ENCODE peak calls at places on chromosomes 4 and X, in five cellular contexts. O is transverse colon, I is lung, D is tibial artery, T is fibroblast of lung. H is an unnamed sample.

GRCh38 chrX:65677954-65678469 is 10.6 kb downstream of the MSN start:
- DNase-seq in I (no peak), O (no peak), D (peak; percentile 79), T (peak; percentile 95), H (no peak)

GRCh38 chr4:184983660-184984356 is 34.5 kb upstream of the HELT start:
- DNase-seq in I (peak; percentile 52), O (peak; percentile 71), T (peak; percentile 38), D (no peak), H (peak; percentile 38)

GRCh38 chr4:62288803-62289541 is 1088.8 kb downstream of the ADGRL3 start:
- DNase-seq in O (no peak), I (no peak), T (peak; percentile 15), D (no peak), H (no peak)

GRCh38 chr4:175770555-175770954 is 41.5 kb downstream of the GPM6A start:
- DNase-seq in D (no peak), O (no peak), I (no peak), T (no peak), H (no peak)

GRCh38 chr4:105808459-105809041 is 86.7 kb upstream of the NPNT start:
- DNase-seq in T (peak; percentile 97), O (no peak), I (no peak), D (peak; percentile 63), H (no peak)

GRCh38 chrX:10119399-10119990 is 37.3 kb upstream of the CLCN4 start:
- DNase-seq in D (no peak), O (peak; percentile 80), T (peak; percentile 91), I (peak; percentile 86), H (peak; percentile 92)

GRCh38 chr4:119212964-119213606 is 572 bp downstream of the USP53 start:
- DNase-seq in O (peak; percentile 85), T (peak; percentile 93), D (peak; percentile 95), I (peak; percentile 88), H (peak; percentile 71)

GRCh38 chr4:170476351-170476750 is 386.6 kb upstream of the AADAT start:
- DNase-seq in I (no peak), T (no peak), O (no peak), D (no peak), H (no peak)

GRCh38 chr4:31408136-31408535 is 688.0 kb downstream of the PCDH7 start:
- DNase-seq in T (no peak), I (no peak), D (no peak), O (no peak), H (no peak)

GRCh38 chrX:45758319-45758718 is 557.6 kb upstream of the DIPK2B start:
- DNase-seq in I (no peak), D (no peak), T (peak; percentile 84), O (peak; percentile 17), H (no peak)

GRCh38 chr4:71833175-71833900 is 49.5 kb upstream of the GC start:
- DNase-seq in O (peak; percentile 41), T (no peak), D (no peak), I (peak; percentile 56), H (no peak)

GRCh38 chr4:135510582-135510981 is 1309.0 kb upstream of the PABPC4L start:
- DNase-seq in I (no peak), O (no peak), T (no peak), D (no peak), H (no peak)

GRCh38 chr4:7781993-7782392 is 157.7 kb downstream of the AFAP1 start:
- DNase-seq in D (peak; percentile 50), T (no peak), O (no peak), I (no peak), H (no peak)

GRCh38 chr4:7782783-7783182 is 156.9 kb downstream of the AFAP1 start:
- DNase-seq in O (no peak), I (no peak), T (no peak), D (no peak), H (no peak)

GRCh38 chr4:7779194-7779768 is 160.4 kb downstream of the AFAP1 start:
- DNase-seq in I (no peak), O (no peak), D (peak; percentile 35), T (peak; percentile 37), H (no peak)

GRCh38 chr4:7781361-7781760 is 158.3 kb downstream of the AFAP1 start:
- DNase-seq in D (peak; percentile 44), O (no peak), T (peak; percentile 35), I (no peak), H (no peak)

GRCh38 chr4:7780751-7781348 is 158.8 kb downstream of the AFAP1 start:
- DNase-seq in D (no peak), I (no peak), O (no peak), T (no peak), H (no peak)
- H3K27ac ChIP-seq in D (peak overlapping the region; percentile 74), I (peak overlapping the region; percentile 80), O (peak overlapping the region; percentile 14), T (peak overlapping the region; percentile 53), H (peak overlapping the region; percentile 80)

DNA sequence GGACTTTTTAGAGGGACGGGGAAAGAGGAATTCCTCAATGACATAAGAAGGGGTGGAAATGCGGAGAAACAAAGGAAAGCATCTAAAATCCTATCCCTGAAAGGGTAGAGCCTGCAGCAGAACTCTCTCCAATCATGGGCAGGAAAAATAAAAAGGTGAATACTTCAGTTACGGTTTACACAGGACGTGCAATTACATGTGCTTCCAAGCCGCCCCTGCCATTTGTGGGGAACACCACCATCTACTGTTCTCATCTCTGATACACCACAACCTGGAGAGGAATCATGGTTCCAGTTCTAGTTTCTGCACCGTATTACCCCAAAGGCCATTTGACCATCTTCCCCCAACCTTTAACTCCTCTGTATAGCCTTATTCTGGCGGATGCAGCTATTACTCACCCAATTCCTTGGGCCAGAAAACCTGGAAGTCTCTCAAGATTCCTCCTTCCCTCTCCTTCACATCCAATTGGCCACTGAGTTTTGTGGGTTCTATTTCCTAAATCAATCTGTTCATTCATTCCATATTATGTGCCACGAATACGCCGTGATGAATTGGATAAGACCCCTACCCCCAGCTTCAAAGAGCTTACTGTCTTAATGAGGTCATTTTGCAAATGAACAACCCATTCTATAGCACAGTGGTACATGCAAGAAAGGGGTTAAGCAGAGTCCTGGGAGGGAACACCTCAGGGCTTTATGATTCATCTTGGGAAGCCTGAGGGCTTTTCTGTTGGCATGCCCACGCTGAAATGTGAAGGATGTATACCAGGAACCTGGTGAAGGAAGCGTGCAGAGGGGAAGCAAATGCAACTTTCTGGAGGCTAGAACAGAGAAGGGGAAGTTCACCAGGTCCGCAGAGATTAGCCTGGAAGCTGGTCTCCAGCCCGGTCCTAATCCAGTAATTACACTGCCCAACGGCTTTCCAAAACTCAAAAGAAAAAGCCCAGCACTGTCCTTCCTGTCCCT is 1.4 kb upstream of the MSL3 start:
- DNase-seq in D (no peak), I (no peak), T (no peak), O (no peak), H (no peak)
- TF ChIP-seq CTCF in D (no peak), I (no peak), T (no peak), O (no peak), H (no peak)

GRCh38 chr4:144336633-144337032 is 196.1 kb upstream of the GYPA start:
- DNase-seq in D (no peak), O (no peak), I (no peak), T (no peak), H (no peak)
- H3K27ac ChIP-seq in D (no peak overlapping the region), O (no peak overlapping the region), I (no peak overlapping the region), T (no peak overlapping the region), H (no peak overlapping the region)

DNA sequence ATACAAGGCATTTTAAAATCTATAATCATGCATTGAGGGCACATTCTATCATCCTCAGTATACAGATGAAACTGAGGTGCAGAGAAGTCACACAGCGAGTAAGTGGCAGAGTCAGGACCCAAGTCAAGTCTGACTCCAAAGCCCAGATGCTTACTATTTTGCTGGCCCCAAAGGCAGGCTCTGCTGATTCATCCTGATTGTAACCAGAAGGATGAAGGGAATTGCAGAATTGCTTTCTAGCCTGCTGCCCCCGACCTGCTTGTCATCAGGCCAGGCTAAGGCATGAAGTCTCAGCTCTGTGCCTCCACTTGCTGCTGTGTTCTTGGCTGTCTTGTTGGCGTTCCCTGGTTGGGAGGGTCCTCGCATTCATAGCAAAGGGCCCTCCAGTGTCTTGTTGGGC is 62.7 kb downstream of the SLC9A6 start:
- DNase-seq in O (no peak), D (no peak), T (peak; percentile 43), I (no peak), H (no peak)
- TF ChIP-seq CTCF in O (no peak), D (no peak), T (no peak), I (no peak), H (no peak)

GRCh38 chrX:22063284-22063683 is 31.2 kb downstream of the PHEX start:
- DNase-seq in D (no peak), I (no peak), O (no peak), T (no peak), H (no peak)

GRCh38 chrX:22057667-22058066 is 25.5 kb downstream of the PHEX start:
- DNase-seq in O (no peak), I (no peak), D (no peak), T (no peak), H (no peak)

GRCh38 chrX:22059800-22060199 is 27.7 kb downstream of the PHEX start:
- DNase-seq in T (no peak), D (no peak), I (no peak), O (no peak), H (no peak)

GRCh38 chrX:22060451-22060940 is 28.4 kb downstream of the PHEX start:
- DNase-seq in O (no peak), D (no peak), T (peak; percentile 53), I (no peak), H (no peak)

GRCh38 chrX:22060952-22061351 is 28.8 kb downstream of the PHEX start:
- DNase-seq in O (no peak), T (peak; percentile 6), D (no peak), I (no peak), H (no peak)
- H3K27ac ChIP-seq in O (no peak overlapping the region), T (no peak overlapping the region), D (no peak overlapping the region), I (no peak overlapping the region), H (no peak overlapping the region)

DNA sequence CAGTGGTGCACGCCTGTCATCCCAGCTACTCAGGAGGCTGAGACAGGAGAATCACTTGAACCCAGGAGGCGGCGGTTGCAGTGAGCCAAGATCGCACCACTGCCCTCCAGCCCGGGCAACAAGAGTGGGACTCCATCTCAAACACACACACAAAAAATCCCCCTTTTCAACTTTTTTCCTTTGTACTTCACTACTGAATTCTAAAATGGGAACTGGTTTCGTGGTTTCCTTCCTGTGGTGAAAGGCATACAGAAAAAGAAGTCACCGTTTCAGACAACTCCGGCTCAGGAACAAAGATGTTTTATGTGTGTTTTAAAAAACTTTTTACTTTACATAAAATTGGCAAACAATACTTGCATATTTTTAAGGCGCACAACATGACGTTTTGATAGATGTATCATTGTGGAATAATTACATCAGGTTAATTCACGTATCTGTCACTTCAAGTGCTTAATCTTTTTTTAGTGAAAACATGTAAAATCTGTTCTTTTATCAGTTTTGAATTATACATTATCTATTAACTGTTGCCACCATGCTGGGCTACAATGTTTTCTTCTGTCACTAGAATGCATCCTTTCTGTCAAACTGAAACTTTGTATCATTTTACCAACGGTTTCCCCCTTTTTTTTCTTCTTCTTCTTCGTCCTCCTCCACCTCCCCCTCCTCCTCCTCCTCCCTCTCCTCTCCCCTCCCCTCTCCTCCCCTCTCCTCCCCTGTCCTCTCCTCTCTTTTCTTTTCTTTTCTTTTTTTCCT is 186.0 kb downstream of the CRLF2 start:
- DNase-seq in T (no peak), O (no peak), I (no peak), D (no peak), H (no peak)
- TF ChIP-seq CTCF in T (no peak), O (no peak), I (no peak), D (no peak), H (no peak)

GRCh38 chr4:53863163-53863562 is 201.2 kb downstream of the CHIC2 start:
- DNase-seq in O (no peak), I (no peak), T (peak; percentile 86), D (no peak), H (peak; percentile 16)
- H3K27ac ChIP-seq in O (peak overlapping the region; percentile 15), I (peak overlapping the region; percentile 33), T (peak overlapping the region; percentile 64), D (no peak overlapping the region), H (no peak overlapping the region)

GRCh38 chr4:81807386-81807785 is 335.7 kb upstream of the RASGEF1B start:
- DNase-seq in D (no peak), T (no peak), O (no peak), I (no peak), H (no peak)
- TF ChIP-seq CTCF in D (no peak), T (no peak), O (no peak), I (no peak), H (no peak)

H was measured in tibial nerve.